ENCODE peak calls at places on chromosomes 3 and 15, in eight cellular contexts. U is esophagus squamous epithelium; N is brain microvascular endothelial cell; D is fibroblast of pulmonary artery; G is heart left ventricle; S is activated T-helper 1 cell treated with anti-CD3 and anti-CD28 coated beads, Interleukin-2, amount 50 U/mL, for 16 hours; Z is fibroblast of the aortic adventitia; W is NCI-H1436 treated with DMSO at 0.1 percent for 48 hours. E is an unnamed sample.

GRCh38 chr15:96312641-96313335 is 17.7 kb upstream of the NR2F2 start:
- DNase-seq in U (no peak), N (no peak), D (peak), G (no peak), S (no peak), Z (peak), W (no peak), E (no peak)

GRCh38 chr3:24351779-24352469 is 142.7 kb downstream of the THRB start:
- DNase-seq in U (no peak), N (peak), D (peak), G (peak), S (no peak), Z (peak), W (no peak), E (no peak)

GRCh38 chr3:126431103-126431534 is 36.4 kb downstream of the CFAP100 start:
- DNase-seq in U (no peak), N (no peak), D (no peak), G (no peak), S (no peak), Z (no peak), W (no peak), E (peak)

GRCh38 chr15:63362196-63362595 is 19.4 kb downstream of the CA12 start:
- DNase-seq in U (no peak), N (peak), D (peak), G (peak), S (no peak), Z (peak), W (no peak), E (no peak)

GRCh38 chr3:156978471-156978961 is 152.4 kb downstream of the LEKR1 start:
- DNase-seq in U (no peak), N (no peak), D (no peak), G (no peak), S (no peak), Z (peak), W (no peak), E (no peak)

GRCh38 chr15:69780374-69780773 is 317.3 kb downstream of the TLE3 start:
- DNase-seq in U (no peak), N (no peak), D (peak), G (no peak), S (no peak), Z (peak), W (no peak), E (no peak)

GRCh38 chr3:187714404-187714979 is 12.1 kb upstream of the RTP2 start:
- DNase-seq in U (no peak), N (peak), D (peak), G (peak), S (peak), Z (peak), W (peak), E (no peak)

GRCh38 chr3:152213086-152213674 is 55.5 kb upstream of the MBNL1 start:
- DNase-seq in U (no peak), N (no peak), D (peak), G (no peak), S (no peak), Z (no peak), W (no peak), E (no peak)

GRCh38 chr15:65055201-65055870 is 10.1 kb downstream of the SLC51B start:
- DNase-seq in U (no peak), N (peak), D (no peak), G (no peak), S (no peak), Z (peak), W (no peak), E (no peak)

GRCh38 chr3:139940622-139941021 is 5.6 kb downstream of the CLSTN2 start:
- DNase-seq in U (no peak), N (no peak), D (no peak), G (peak), S (no peak), Z (no peak), W (no peak), E (no peak)

GRCh38 chr3:98058244-98058960 is 23.3 kb upstream of the GABRR3 start:
- DNase-seq in U (no peak), N (no peak), D (no peak), G (no peak), S (no peak), Z (no peak), W (no peak), E (no peak)